ENCODE peak calls at places on chromosomes 13 and 19, in four cellular contexts. One of them, this sample, is unnamed.

GRCh38 chr13:70408865-70409264 is 300.6 kb upstream of the KLHL1 start:
- DNase-seq in RWPE1: no peak
- DNase-seq in tibial artery: no peak
- DNase-seq in CD8-positive, alpha-beta T cell: no peak
- DNase-seq in this sample: no peak

GRCh38 chr19:45038931-45039893 is at the start of gene CLASRP:
- DNase-seq in RWPE1: peak; percentile 93
- DNase-seq in tibial artery: peak; percentile 88
- DNase-seq in CD8-positive, alpha-beta T cell: peak; percentile 85
- DNase-seq in this sample: peak; percentile 92

GRCh38 chr19:17385878-17386611 is 8.0 kb downstream of the CCDC194 start:
- DNase-seq in RWPE1: peak; percentile 66
- DNase-seq in tibial artery: peak; percentile 45
- DNase-seq in CD8-positive, alpha-beta T cell: peak; percentile 46
- DNase-seq in this sample: peak; percentile 69

GRCh38 chr19:38701455-38702063 is 42.7 kb downstream of the CAPN12 start:
- DNase-seq in RWPE1: no peak
- DNase-seq in tibial artery: peak; percentile 41
- DNase-seq in CD8-positive, alpha-beta T cell: no peak
- DNase-seq in this sample: no peak

GRCh38 chr19:4077800-4078683 is 11.3 kb upstream of the ZBTB7A start:
- DNase-seq in RWPE1: no peak
- DNase-seq in tibial artery: peak; percentile 72
- DNase-seq in CD8-positive, alpha-beta T cell: peak; percentile 27
- DNase-seq in this sample: no peak

GRCh38 chr19:46850228-46851203 is at the start of gene AP2S1:
- DNase-seq in RWPE1: peak; percentile 94
- DNase-seq in tibial artery: peak; percentile 98
- DNase-seq in CD8-positive, alpha-beta T cell: peak; percentile 84
- DNase-seq in this sample: peak; percentile 100

GRCh38 chr13:41276824-41277223 is 13.4 kb upstream of the MTRF1 start:
- DNase-seq in RWPE1: no peak
- DNase-seq in tibial artery: no peak
- DNase-seq in CD8-positive, alpha-beta T cell: no peak
- DNase-seq in this sample: no peak

GRCh38 chr13:113969973-113970611 is 3.8 kb downstream of the C13orf46 start:
- DNase-seq in RWPE1: no peak
- DNase-seq in tibial artery: no peak
- DNase-seq in CD8-positive, alpha-beta T cell: no peak
- DNase-seq in this sample: no peak

GRCh38 chr19:4914736-4915501 is 5.6 kb downstream of the UHRF1 start:
- DNase-seq in RWPE1: peak; percentile 93
- DNase-seq in tibial artery: no peak
- DNase-seq in CD8-positive, alpha-beta T cell: peak; percentile 78
- DNase-seq in this sample: peak; percentile 67

GRCh38 chr13:69423844-69424243 is 683.8 kb upstream of the ATXN8OS start:
- DNase-seq in RWPE1: no peak
- DNase-seq in tibial artery: no peak
- DNase-seq in CD8-positive, alpha-beta T cell: no peak
- DNase-seq in this sample: no peak

GRCh38 chr19:56314018-56314583 is 538 bp downstream of the ZSCAN5A start:
- DNase-seq in RWPE1: no peak
- DNase-seq in tibial artery: no peak
- DNase-seq in CD8-positive, alpha-beta T cell: no peak
- DNase-seq in this sample: no peak

GRCh38 chr19:10431254-10431942 is 11.1 kb downstream of the PDE4A start:
- DNase-seq in RWPE1: no peak
- DNase-seq in tibial artery: peak; percentile 41
- DNase-seq in CD8-positive, alpha-beta T cell: no peak
- DNase-seq in this sample: no peak

GRCh38 chr19:50607874-50608785 is 31.6 kb downstream of the SYT3 start:
- DNase-seq in RWPE1: peak; percentile 81
- DNase-seq in tibial artery: peak; percentile 46
- DNase-seq in CD8-positive, alpha-beta T cell: peak; percentile 44
- DNase-seq in this sample: peak; percentile 88
- TF ChIP-seq CTCF in RWPE1: peak; percentile 20
- TF ChIP-seq CTCF in tibial artery: no peak
- TF ChIP-seq CTCF in CD8-positive, alpha-beta T cell: no peak
- TF ChIP-seq CTCF in this sample: peak; percentile 63

DNA sequence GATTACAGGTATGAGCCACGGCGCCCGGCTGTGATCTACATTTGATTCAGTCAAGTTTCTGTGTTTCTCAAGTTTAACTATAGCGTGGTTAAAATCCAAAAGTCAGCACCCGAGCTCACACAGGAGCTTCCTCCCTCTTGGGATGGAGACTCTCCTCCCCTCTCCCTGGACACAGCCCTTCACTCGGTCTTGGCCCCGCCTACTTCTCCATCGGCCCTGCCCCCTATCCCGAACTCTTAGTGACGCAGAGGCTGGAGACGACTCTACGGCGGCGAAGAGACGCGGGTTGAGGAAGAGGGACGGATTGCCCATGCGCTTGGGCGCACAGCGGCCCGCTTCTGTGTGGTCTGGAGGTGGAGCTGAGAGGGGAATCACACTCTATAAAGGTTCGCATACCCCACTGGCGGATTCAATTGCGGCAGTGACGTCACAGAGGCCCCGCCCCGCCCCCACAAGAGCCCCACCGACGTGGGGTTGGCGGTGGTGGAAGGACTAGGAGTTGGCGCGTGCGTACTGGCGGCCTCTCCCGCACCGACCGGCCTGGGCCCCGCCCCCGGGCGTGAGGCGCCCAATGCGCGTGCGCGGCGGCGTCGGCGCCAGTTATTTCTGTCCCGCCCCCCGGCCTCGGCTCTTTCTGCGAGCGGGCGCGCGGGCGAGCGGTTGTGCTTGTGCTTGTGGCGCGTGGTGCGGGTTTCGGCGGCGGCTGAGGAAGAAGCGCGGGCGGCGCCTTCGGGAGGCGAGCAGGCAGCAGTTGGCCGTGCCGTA is at the start of gene TRIM28:
- DNase-seq in RWPE1: peak; percentile 100
- DNase-seq in tibial artery: peak; percentile 98
- DNase-seq in CD8-positive, alpha-beta T cell: peak; percentile 100
- DNase-seq in this sample: peak; percentile 99
- TF ChIP-seq CTCF in RWPE1: no peak
- TF ChIP-seq CTCF in tibial artery: peak; percentile 14
- TF ChIP-seq CTCF in CD8-positive, alpha-beta T cell: no peak
- TF ChIP-seq CTCF in this sample: no peak

DNA sequence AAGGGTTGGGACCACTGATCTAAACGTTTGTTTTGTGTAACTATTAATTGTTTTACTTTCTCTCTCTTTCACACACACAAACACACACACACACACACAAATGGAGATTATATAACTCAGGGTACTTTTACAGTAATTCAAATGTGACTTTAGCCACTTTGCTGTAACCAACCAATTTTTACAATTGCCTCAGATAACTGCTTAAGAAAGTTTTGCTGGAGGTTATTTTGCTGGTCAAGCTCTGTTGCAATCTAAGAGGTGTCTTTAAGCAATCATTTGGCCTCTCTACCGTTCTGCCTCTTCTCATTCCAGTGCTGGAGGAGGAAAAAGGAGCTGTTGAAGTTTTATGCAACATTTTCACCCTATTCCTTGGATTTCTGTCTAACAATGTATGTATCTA is 63.0 kb downstream of the TBC1D4 start:
- DNase-seq in RWPE1: no peak
- DNase-seq in tibial artery: no peak
- DNase-seq in CD8-positive, alpha-beta T cell: no peak
- DNase-seq in this sample: peak; percentile 65
- TF ChIP-seq CTCF in RWPE1: no peak
- TF ChIP-seq CTCF in tibial artery: no peak
- TF ChIP-seq CTCF in CD8-positive, alpha-beta T cell: no peak
- TF ChIP-seq CTCF in this sample: no peak

GRCh38 chr19:48321622-48322591 is 3.4 kb upstream of the EMP3 start:
- DNase-seq in RWPE1: peak; percentile 97
- DNase-seq in tibial artery: peak; percentile 99
- DNase-seq in CD8-positive, alpha-beta T cell: peak; percentile 100
- DNase-seq in this sample: peak; percentile 99
- TF ChIP-seq CTCF in RWPE1: no peak
- TF ChIP-seq CTCF in tibial artery: peak; percentile 17
- TF ChIP-seq CTCF in CD8-positive, alpha-beta T cell: no peak
- TF ChIP-seq CTCF in this sample: no peak

DNA sequence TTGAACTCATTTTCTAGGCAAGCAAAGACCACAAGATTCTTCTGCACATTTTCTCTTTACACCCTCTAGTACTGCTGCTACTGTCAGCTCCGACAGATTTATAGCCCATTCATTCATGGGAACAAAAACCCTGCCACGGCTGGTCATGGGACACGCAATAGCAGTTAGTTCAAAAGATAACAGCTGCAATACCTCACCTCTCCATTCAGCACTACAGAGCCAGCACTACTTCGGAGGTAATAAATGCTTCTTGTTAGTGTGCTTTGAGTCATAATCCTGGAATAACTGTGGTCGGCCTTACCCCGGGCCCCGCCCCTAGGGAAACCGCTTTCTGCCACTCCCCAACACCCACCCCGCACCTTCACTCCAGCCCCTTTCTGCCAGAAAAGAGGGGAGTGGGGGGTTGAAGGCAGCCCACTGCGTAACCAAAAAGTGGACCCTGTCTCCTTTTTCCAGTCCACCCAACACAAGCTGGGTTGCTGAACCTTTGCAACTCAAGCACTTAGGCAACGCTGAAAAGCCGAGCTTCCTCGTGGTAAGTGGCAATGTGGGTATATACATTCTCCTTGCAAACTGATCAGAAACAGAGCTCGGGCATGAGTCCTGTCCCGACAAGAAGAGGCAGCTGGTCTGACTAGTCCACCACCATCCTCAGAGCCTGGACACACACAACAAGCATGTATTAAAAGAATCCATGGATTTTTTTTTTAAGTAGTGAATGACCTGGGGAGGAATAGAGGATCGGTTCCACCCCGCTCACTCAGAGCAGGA is 240.8 kb upstream of the ZNF507 start:
- DNase-seq in RWPE1: peak; percentile 52
- DNase-seq in tibial artery: no peak
- DNase-seq in CD8-positive, alpha-beta T cell: no peak
- DNase-seq in this sample: no peak
- TF ChIP-seq CTCF in RWPE1: no peak
- TF ChIP-seq CTCF in tibial artery: no peak
- TF ChIP-seq CTCF in CD8-positive, alpha-beta T cell: no peak
- TF ChIP-seq CTCF in this sample: no peak

GRCh38 chr19:21581646-21582045 is 76.2 kb downstream of the ZNF429 start:
- DNase-seq in RWPE1: no peak
- DNase-seq in tibial artery: no peak
- DNase-seq in CD8-positive, alpha-beta T cell: no peak
- DNase-seq in this sample: no peak
- TF ChIP-seq CTCF in RWPE1: no peak
- TF ChIP-seq CTCF in tibial artery: no peak
- TF ChIP-seq CTCF in CD8-positive, alpha-beta T cell: no peak
- TF ChIP-seq CTCF in this sample: no peak

DNA sequence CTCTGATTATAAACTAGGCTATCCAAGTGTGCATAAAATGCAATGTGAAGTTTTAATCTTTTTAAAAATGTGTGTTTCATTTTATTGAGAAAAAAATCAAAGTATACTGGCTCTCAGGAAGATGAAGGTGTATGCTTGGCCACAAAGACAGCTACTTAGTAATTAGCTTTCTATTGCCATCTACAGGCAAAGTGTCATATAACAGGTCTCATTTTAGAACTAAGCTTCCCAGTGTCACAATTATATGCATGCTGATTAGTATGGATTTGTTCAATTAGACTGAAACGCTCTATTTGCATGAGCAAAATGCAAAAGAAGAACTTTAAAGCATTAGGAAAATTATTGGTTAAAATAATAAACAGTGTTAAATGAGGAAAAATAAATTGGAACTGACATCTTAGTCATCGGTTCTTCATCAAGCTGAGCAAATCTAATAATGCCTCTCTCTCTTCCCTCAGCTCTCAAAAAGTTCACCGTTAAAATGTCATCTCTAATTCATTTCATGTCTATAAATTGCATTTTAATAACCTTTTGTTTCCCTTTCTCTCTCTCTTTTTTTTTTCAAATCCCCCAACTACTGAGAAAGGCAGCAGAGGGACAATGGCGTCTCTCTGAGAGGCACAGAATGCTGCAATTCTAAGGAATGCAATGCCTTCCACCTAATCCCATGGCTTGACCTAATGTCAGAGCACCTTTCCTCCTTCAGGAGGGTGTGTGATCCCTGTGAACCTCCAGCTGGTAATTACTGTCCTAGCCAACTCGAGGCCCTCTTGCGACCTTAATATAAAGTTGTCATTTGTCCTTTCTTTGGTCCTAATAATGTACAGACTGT is 313.1 kb upstream of the MAB21L1 start:
- DNase-seq in RWPE1: peak; percentile 14
- DNase-seq in tibial artery: no peak
- DNase-seq in CD8-positive, alpha-beta T cell: no peak
- DNase-seq in this sample: peak; percentile 69
- TF ChIP-seq CTCF in RWPE1: peak; percentile 50
- TF ChIP-seq CTCF in tibial artery: peak; percentile 45
- TF ChIP-seq CTCF in CD8-positive, alpha-beta T cell: no peak
- TF ChIP-seq CTCF in this sample: peak; percentile 66

GRCh38 chr13:44739120-44739519 is 163.0 kb upstream of the TSC22D1 start:
- DNase-seq in RWPE1: no peak
- DNase-seq in tibial artery: no peak
- DNase-seq in CD8-positive, alpha-beta T cell: no peak
- DNase-seq in this sample: no peak
- TF ChIP-seq CTCF in RWPE1: no peak
- TF ChIP-seq CTCF in tibial artery: no peak
- TF ChIP-seq CTCF in CD8-positive, alpha-beta T cell: no peak
- TF ChIP-seq CTCF in this sample: peak; percentile 10

GRCh38 chr19:444677-445210 is 16.1 kb downstream of the SHC2 start:
- DNase-seq in RWPE1: no peak
- DNase-seq in tibial artery: no peak
- DNase-seq in CD8-positive, alpha-beta T cell: no peak
- DNase-seq in this sample: no peak
- TF ChIP-seq CTCF in RWPE1: no peak
- TF ChIP-seq CTCF in tibial artery: no peak
- TF ChIP-seq CTCF in CD8-positive, alpha-beta T cell: no peak
- TF ChIP-seq CTCF in this sample: no peak